ENCODE peak calls at places on chromosomes 1 and 21, in ten cellular contexts. C is right lobe of liver, L is lower lobe of right lung, P is astrocyte, F is heart left ventricle, I is A549, O is choroid plexus epithelial cell, Z is brain microvascular endothelial cell, E is HFF-Myc, D is fibroblast of lung. Y is an unnamed sample.

GRCh38 chr21:15533618-15534017 is 196.2 kb upstream of the USP25 start:
- DNase-seq in Z (no peak), O (no peak), L (no peak), D (no peak), I (no peak), E (no peak), P (no peak), F (no peak), C (no peak), Y (no peak)

GRCh38 chr1:22814176-22815042 is 103.8 kb downstream of the EPHB2 start:
- DNase-seq in L (peak), P (peak), O (no peak), D (peak), Z (no peak), I (no peak), C (peak), F (no peak), E (peak), Y (no peak)

GRCh38 chr1:25343872-25344271 is 5.7 kb downstream of the TMEM50A start:
- DNase-seq in P (peak), D (peak), E (peak), L (no peak), Z (peak), I (no peak), O (peak), F (no peak), C (no peak), Y (peak)

GRCh38 chr1:78619803-78620579 is at the start of gene IFI44L:
- DNase-seq in P (peak), D (peak), L (peak), E (peak), C (no peak), O (peak), I (no peak), Z (peak), F (peak), Y (peak)

GRCh38 chr1:55150880-55151582 is 64.1 kb downstream of the USP24 start:
- DNase-seq in D (no peak), O (no peak), L (no peak), E (no peak), Z (no peak), C (no peak), F (no peak), P (no peak), I (no peak), Y (no peak)

GRCh38 chr1:24830680-24831272 is 85.5 kb downstream of the CLIC4 start:
- DNase-seq in I (peak), F (no peak), E (peak), L (no peak), P (peak), O (peak), C (no peak), D (peak), Z (no peak), Y (peak)

GRCh38 chr1:4010811-4011605 is 110.9 kb upstream of the C1orf174 start:
- DNase-seq in Z (no peak), C (no peak), O (no peak), D (no peak), E (no peak), I (no peak), F (no peak), L (no peak), P (no peak), Y (no peak)

GRCh38 chr1:40646385-40646784 is 19.1 kb downstream of the RIMS3 start:
- DNase-seq in Z (peak), I (no peak), O (peak), F (no peak), P (peak), E (no peak), D (no peak), C (no peak), L (no peak), Y (peak)

GRCh38 chr1:171468120-171468790 is 17.1 kb upstream of the PRRC2C start:
- DNase-seq in I (peak), O (peak), Z (peak), F (no peak), P (peak), D (peak), E (no peak), L (no peak), C (no peak), Y (peak)

GRCh38 chr1:78722947-78723346 is 73.3 kb downstream of the IFI44 start:
- DNase-seq in D (no peak), I (no peak), P (peak), L (no peak), E (peak), F (no peak), Z (no peak), O (peak), C (no peak), Y (peak)

GRCh38 chr1:53766766-53767409 is 27.9 kb upstream of the GLIS1 start:
- DNase-seq in D (peak), F (no peak), E (no peak), Z (peak), C (no peak), P (peak), O (peak), I (no peak), L (no peak), Y (peak)

GRCh38 chr1:231313661-231314060 is 24.0 kb downstream of the EXOC8 start:
- DNase-seq in E (no peak), Z (no peak), O (no peak), F (no peak), P (no peak), I (no peak), L (no peak), C (no peak), D (no peak), Y (no peak)

GRCh38 chr1:158355773-158356172 is 2.1 kb downstream of the CD1E start:
- DNase-seq in O (no peak), L (no peak), D (no peak), Z (no peak), P (no peak), C (no peak), I (no peak), E (no peak), F (no peak), Y (no peak)

GRCh38 chr1:233409540-233409939 is 82.0 kb downstream of the MAP3K21 start:
- DNase-seq in L (no peak), P (no peak), I (no peak), E (no peak), O (no peak), Z (no peak), F (no peak), D (no peak), C (no peak), Y (no peak)

GRCh38 chr21:28633803-28634572 is 358.7 kb downstream of the LTN1 start:
- DNase-seq in P (peak), C (no peak), I (no peak), Z (peak), F (peak), D (peak), E (no peak), L (no peak), O (peak), Y (peak)

GRCh38 chr1:173475564-173476196 is 1.5 kb upstream of the PRDX6 start:
- DNase-seq in D (peak), C (no peak), I (no peak), Z (peak), L (no peak), O (peak), E (no peak), P (peak), F (no peak), Y (peak)

GRCh38 chr1:41274827-41275519 is 32.9 kb upstream of the SCMH1 start:
- DNase-seq in Z (no peak), I (no peak), C (no peak), E (no peak), O (no peak), L (no peak), P (no peak), F (no peak), D (no peak), Y (no peak)

GRCh38 chr1:34928865-34929496 is 469 bp downstream of the DLGAP3 start:
- DNase-seq in Z (no peak), C (no peak), F (no peak), O (no peak), P (no peak), E (no peak), D (no peak), I (no peak), L (no peak), Y (no peak)

GRCh38 chr1:14516974-14517812 is 81.3 kb upstream of the KAZN start:
- DNase-seq in P (peak), D (peak), E (peak), F (no peak), O (peak), I (no peak), L (no peak), Z (no peak), C (no peak), Y (peak)

GRCh38 chr1:84550826-84551225 is 23.4 kb downstream of the CTBS start:
- DNase-seq in I (no peak), D (no peak), P (no peak), C (no peak), F (no peak), E (no peak), L (no peak), Z (no peak), O (no peak), Y (peak)

GRCh38 chr21:35528109-35529042 is 479.3 kb upstream of the RUNX1 start:
- DNase-seq in P (peak), E (no peak), O (peak), L (peak), I (no peak), F (peak), Z (peak), C (peak), D (peak), Y (peak)

GRCh38 chr1:180247061-180247460 is 17.0 kb downstream of the LHX4 start:
- DNase-seq in D (no peak), L (peak), P (no peak), O (peak), F (no peak), I (no peak), E (no peak), Z (no peak), C (no peak), Y (peak)

GRCh38 chr1:188027613-188028012 is 1198.9 kb downstream of the PLA2G4A start:
- DNase-seq in F (no peak), D (peak), O (peak), C (no peak), L (no peak), E (peak), I (peak), Z (peak), P (peak), Y (peak)

GRCh38 chr1:181541458-181541857 is 58.1 kb downstream of the CACNA1E start:
- DNase-seq in D (no peak), C (no peak), P (no peak), E (no peak), L (no peak), F (no peak), I (no peak), Z (no peak), O (no peak), Y (no peak)

GRCh38 chr1:59691261-59691660 is 123.5 kb upstream of the HOOK1 start:
- DNase-seq in E (no peak), P (no peak), L (no peak), F (no peak), O (peak), Z (no peak), D (peak), I (no peak), C (no peak), Y (no peak)

GRCh38 chr1:221881805-221882581 is 140.1 kb upstream of the DUSP10 start:
- DNase-seq in Z (no peak), P (no peak), F (no peak), L (no peak), I (no peak), D (no peak), E (no peak), C (no peak), O (no peak), Y (peak)

GRCh38 chr1:21816602-21817302 is 4.7 kb downstream of the LDLRAD2 start:
- DNase-seq in L (no peak), Z (peak), E (no peak), D (peak), P (peak), I (no peak), F (no peak), C (no peak), O (peak), Y (peak)

GRCh38 chr1:116255486-116255885 is 117.6 kb upstream of the ATP1A1 start:
- DNase-seq in L (no peak), D (no peak), F (no peak), C (no peak), E (no peak), I (no peak), P (no peak), Z (no peak), O (no peak), Y (no peak)

GRCh38 chr1:6601865-6602668 is 602 bp downstream of the KLHL21 start:
- DNase-seq in Z (no peak), C (peak), D (peak), L (peak), F (peak), E (no peak), O (peak), P (peak), I (no peak), Y (no peak)

DNA sequence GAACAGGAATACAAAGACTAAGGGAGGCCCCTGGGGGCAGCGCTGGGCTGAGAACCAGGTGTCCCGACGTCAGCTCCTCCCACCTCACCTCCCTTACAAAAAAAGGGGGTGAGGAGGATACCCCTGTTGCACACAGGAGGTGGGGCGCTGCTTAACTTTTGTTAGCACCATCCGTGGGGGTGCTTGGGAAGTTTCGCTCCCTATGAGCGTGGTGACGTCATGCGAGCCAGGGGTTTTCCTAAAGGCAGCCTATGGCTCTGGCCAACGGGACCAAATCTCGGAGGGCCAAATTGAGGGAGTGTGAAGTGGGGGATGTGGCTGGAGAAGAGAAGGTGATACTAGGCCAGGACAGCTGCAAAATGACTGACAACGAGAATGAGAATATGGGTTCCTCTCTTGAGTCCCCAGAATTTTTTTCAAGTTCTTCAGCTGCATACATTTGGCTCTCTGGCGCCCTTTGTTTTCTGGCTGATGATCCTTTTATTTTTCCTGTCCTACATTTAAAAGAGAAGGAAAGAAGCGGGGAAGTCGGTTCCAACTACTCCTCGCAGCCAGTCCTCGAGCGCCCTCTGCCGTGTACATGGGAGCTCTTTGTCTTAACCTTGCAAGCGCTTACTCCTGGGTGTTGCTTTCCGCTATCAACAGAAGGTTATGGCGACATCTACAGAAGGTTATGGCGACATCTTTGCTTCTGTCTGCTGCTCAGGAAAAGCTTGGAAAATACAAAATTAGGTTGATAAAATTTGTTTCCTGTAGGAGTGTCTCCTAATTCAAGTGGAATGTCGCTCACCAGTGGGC is 48.0 kb upstream of the ZC3H11B start:
- DNase-seq in O (peak), F (peak), C (peak), I (peak), P (peak), L (peak), Z (peak), E (peak), D (peak), Y (peak)
- H3K4me3 ChIP-seq in O (peak), F (peak), C (no peak), I (no peak), P (peak), L (peak), Z (peak), E (no peak), D (no peak), Y (peak)

GRCh38 chr21:42009018-42009830 is 936 bp downstream of the ZBTB21 start:
- DNase-seq in Z (peak), P (peak), E (no peak), D (peak), O (peak), F (peak), L (peak), I (peak), C (peak), Y (peak)
- TF ChIP-seq CTCF in Z (peak), P (no peak), E (no peak), D (peak), O (no peak), F (no peak), L (peak), I (peak), C (no peak), Y (peak)

GRCh38 chr1:38090796-38091195 is 44.2 kb upstream of the POU3F1 start:
- DNase-seq in E (no peak), O (no peak), L (no peak), F (no peak), C (no peak), P (no peak), D (no peak), I (no peak), Z (no peak), Y (no peak)

GRCh38 chr1:38085666-38086305 is 39.2 kb upstream of the POU3F1 start:
- DNase-seq in D (no peak), F (no peak), Z (no peak), E (no peak), O (peak), P (no peak), I (no peak), C (no peak), L (no peak), Y (no peak)

GRCh38 chr1:38087676-38088075 is 41.1 kb upstream of the POU3F1 start:
- DNase-seq in P (no peak), D (no peak), F (no peak), I (no peak), L (no peak), Z (no peak), C (no peak), O (no peak), E (no peak), Y (no peak)

GRCh38 chr1:38089712-38090360 is 43.2 kb upstream of the POU3F1 start:
- DNase-seq in I (no peak), L (no peak), P (no peak), O (no peak), C (no peak), F (no peak), E (no peak), D (no peak), Z (no peak), Y (no peak)

DNA sequence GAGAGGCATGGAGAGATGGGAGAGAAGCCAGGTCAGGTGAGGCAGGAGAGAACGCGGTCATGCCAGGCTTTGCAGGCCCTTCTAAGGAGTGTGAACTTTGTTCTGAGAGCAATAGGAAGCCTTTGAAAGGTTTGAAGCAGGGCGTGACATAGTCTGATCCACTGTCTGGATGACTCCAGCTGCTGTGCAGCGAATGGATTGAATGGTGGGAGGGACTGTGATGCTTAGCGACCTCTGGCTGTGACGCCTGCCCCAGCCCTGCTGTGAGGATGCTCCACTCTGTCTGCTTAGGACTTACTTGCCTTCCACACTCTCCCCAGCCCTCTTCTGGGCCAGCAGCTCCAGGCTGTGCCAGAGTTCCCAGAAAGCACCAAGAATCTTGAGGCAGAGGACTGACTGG is 41.8 kb upstream of the POU3F1 start:
- DNase-seq in F (no peak), D (no peak), O (no peak), E (no peak), Z (no peak), P (no peak), L (no peak), I (peak), C (no peak), Y (no peak)
- H3K4me3 ChIP-seq in F (no peak), D (no peak), O (no peak), E (no peak), Z (no peak), P (no peak), L (no peak), I (no peak), C (no peak), Y (no peak)

GRCh38 chr1:87335175-87335992 is 6.7 kb downstream of the LMO4 start:
- DNase-seq in E (no peak), D (peak), F (peak), L (peak), I (no peak), Z (peak), O (peak), C (peak), P (peak), Y (peak)
- TF ChIP-seq CTCF in E (no peak), D (no peak), F (peak), L (peak), I (peak), Z (no peak), O (no peak), C (peak), P (no peak), Y (no peak)

GRCh38 chr1:93042134-93042821 is 36.8 kb upstream of the MTF2 start:
- DNase-seq in C (no peak), E (no peak), F (no peak), Z (no peak), D (no peak), P (no peak), O (peak), L (no peak), I (no peak), Y (no peak)
- H3K4me3 ChIP-seq in C (peak), E (no peak), F (no peak), Z (no peak), D (no peak), P (no peak), O (no peak), L (no peak), I (no peak), Y (no peak)

GRCh38 chr1:20710450-20711284 is 7.1 kb downstream of the KIF17 start:
- DNase-seq in O (no peak), L (no peak), D (no peak), I (no peak), E (no peak), Z (no peak), P (no peak), C (no peak), F (no peak), Y (no peak)

GRCh38 chr1:20709868-20710267 is 7.9 kb downstream of the KIF17 start:
- DNase-seq in C (no peak), Z (no peak), D (no peak), F (no peak), E (no peak), P (no peak), I (no peak), O (no peak), L (no peak), Y (no peak)

GRCh38 chr1:20712210-20712577 is 5.6 kb downstream of the KIF17 start:
- DNase-seq in D (no peak), O (no peak), C (no peak), I (no peak), P (no peak), F (no peak), L (no peak), Z (no peak), E (no peak), Y (no peak)

GRCh38 chr1:20713440-20713839 is 4.4 kb downstream of the KIF17 start:
- DNase-seq in Z (no peak), D (no peak), E (no peak), I (no peak), C (peak), F (peak), P (no peak), L (no peak), O (no peak), Y (no peak)

DNA sequence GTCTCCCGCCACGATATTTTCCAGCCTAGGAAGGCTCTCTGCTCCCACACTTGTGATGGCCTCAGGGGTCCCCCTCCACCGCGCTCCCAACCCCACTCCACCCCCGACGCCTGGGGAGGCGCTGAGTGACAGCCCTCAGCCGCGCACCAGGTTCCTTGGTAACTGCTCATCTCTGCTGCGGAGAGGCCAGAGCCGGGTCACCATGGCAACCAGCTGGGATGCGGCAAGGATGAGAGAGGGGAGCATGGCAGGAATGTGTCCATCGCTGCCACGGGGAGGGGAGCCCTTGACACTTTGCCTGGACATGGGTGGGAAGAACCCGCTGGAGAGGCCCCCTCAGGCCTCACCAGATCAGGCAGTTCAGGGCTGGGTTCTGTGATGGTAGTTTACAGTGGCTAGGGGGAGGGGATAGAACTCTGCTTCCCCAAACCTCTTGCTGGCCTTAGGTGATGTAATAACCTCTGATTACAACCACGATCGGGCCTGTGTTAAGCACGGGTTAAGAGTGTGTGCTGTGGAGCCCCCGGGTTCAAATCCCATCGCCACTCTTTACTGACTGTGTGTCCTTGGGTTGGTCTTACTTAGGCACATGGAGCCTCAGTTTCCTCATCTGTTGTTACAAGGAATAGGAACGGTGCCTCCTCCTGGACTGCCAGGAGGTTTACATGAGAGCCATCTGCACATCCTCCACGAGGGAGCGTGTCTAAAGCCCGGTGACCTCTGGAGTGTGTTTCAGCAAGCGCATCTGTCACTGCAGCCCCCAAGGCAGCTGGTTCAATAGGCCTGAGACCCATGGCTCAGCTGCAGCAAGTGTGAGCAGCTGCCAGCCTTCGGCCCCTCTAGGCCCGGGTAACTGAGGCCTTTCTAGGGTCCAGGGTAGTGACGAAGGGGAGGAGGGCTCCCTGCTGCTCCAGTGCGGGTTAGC is 6.3 kb downstream of the KIF17 start:
- DNase-seq in I (no peak), Z (no peak), F (no peak), P (no peak), C (no peak), D (no peak), O (no peak), E (no peak), L (no peak), Y (no peak)
- TF ChIP-seq CTCF in I (no peak), Z (peak), F (no peak), P (no peak), C (no peak), D (peak), O (no peak), E (peak), L (no peak), Y (no peak)

Y was measured in cardiac fibroblast.